ENCODE peak calls at places on chromosomes 5 and 9, in seven cellular contexts. H is GM23248, T is hepatocyte, D is cardiac muscle cell, W is AG09309, Y is pancreas, I is PC-3. A is an unnamed sample.

GRCh38 chr9:75185585-75186170 is 97.4 kb downstream of the OSTF1 start:
- DNase-seq in W (no peak), I (peak), Y (no peak), T (peak), D (peak), H (peak), A (no peak)

GRCh38 chr5:57858905-57859304 is 376.3 kb upstream of the ACTBL2 start:
- DNase-seq in W (no peak), T (no peak), H (no peak), I (no peak), Y (no peak), D (peak), A (no peak)

GRCh38 chr5:167759411-167759821 is 532.0 kb upstream of the WWC1 start:
- DNase-seq in H (peak), I (peak), D (no peak), W (peak), Y (no peak), T (peak), A (no peak)

GRCh38 chr5:32283061-32283460 is 29.7 kb downstream of the MTMR12 start:
- DNase-seq in T (no peak), H (no peak), I (no peak), Y (no peak), W (no peak), D (no peak), A (no peak)

GRCh38 chr5:6733411-6734242 is 20.4 kb downstream of the TENT4A start:
- DNase-seq in D (no peak), T (no peak), W (no peak), Y (no peak), H (peak), I (no peak), A (peak)

GRCh38 chr9:131406567-131407436 is 12.9 kb downstream of the PRRC2B start:
- DNase-seq in I (no peak), Y (no peak), T (no peak), W (no peak), H (peak), D (no peak), A (no peak)

GRCh38 chr5:58932057-58932594 is 349.3 kb downstream of the RAB3C start:
- DNase-seq in D (no peak), W (no peak), Y (no peak), H (no peak), T (no peak), I (no peak), A (no peak)

GRCh38 chr9:16679327-16679821 is 191.1 kb downstream of the BNC2 start:
- DNase-seq in T (no peak), Y (no peak), H (peak), W (no peak), I (no peak), D (no peak), A (no peak)

GRCh38 chr9:118761016-118761790 is 608.0 kb downstream of the BRINP1 start:
- DNase-seq in W (no peak), D (no peak), H (no peak), T (peak), I (no peak), Y (no peak), A (no peak)

GRCh38 chr9:4933177-4933576 is 51.9 kb upstream of the JAK2 start:
- DNase-seq in I (peak), H (peak), D (no peak), W (no peak), T (no peak), Y (no peak), A (no peak)

GRCh38 chr9:98401140-98402025 is 145.9 kb upstream of the TBC1D2 start:
- DNase-seq in I (no peak), D (no peak), T (peak), H (peak), Y (no peak), W (no peak), A (no peak)

GRCh38 chr5:27474054-27474323 is 435.6 kb upstream of the CDH9 start:
- DNase-seq in D (no peak), T (no peak), W (no peak), I (no peak), H (peak), Y (no peak), A (no peak)

GRCh38 chr5:144189800-144190429 is 19.2 kb downstream of the KCTD16 start:
- DNase-seq in D (no peak), Y (no peak), H (peak), I (peak), T (peak), W (peak), A (no peak)

GRCh38 chr5:94544031-94544650 is 74.3 kb downstream of the KIAA0825 start:
- DNase-seq in Y (no peak), W (no peak), D (no peak), H (peak), T (no peak), I (no peak), A (no peak)

GRCh38 chr9:87500491-87500890 is 2.8 kb downstream of the DAPK1 start:
- DNase-seq in D (no peak), W (no peak), T (no peak), Y (no peak), H (peak), I (no peak), A (no peak)

GRCh38 chr5:33146916-33147315 is 293.8 kb upstream of the TARS1 start:
- DNase-seq in Y (no peak), H (peak), W (no peak), I (peak), T (no peak), D (no peak), A (no peak)

GRCh38 chr5:112417931-112418358 is 1.1 kb downstream of the EPB41L4A start:
- DNase-seq in W (no peak), T (peak), D (peak), I (peak), Y (no peak), H (peak), A (no peak)

GRCh38 chr5:112511920-112512319 is 92.8 kb upstream of the EPB41L4A start:
- DNase-seq in H (no peak), D (no peak), I (no peak), T (no peak), W (no peak), Y (no peak), A (no peak)

GRCh38 chr5:160903076-160903475 is 51.1 kb upstream of the ATP10B start:
- DNase-seq in T (no peak), I (no peak), D (no peak), Y (no peak), W (no peak), H (no peak), A (no peak)

GRCh38 chr5:32551194-32551593 is 34.2 kb upstream of the SUB1 start:
- DNase-seq in T (no peak), D (no peak), W (no peak), I (no peak), Y (no peak), H (no peak), A (no peak)

GRCh38 chr9:94772654-94773303 is 46.3 kb downstream of the AOPEP start:
- DNase-seq in W (no peak), Y (no peak), H (peak), T (peak), D (no peak), I (no peak), A (no peak)

GRCh38 chr5:79513519-79514390 is at the start of gene HOMER1:
- DNase-seq in Y (peak), W (no peak), T (peak), H (peak), I (peak), D (peak), A (peak)

GRCh38 chr5:102823441-102823874 is 68.4 kb downstream of the PAM start:
- DNase-seq in H (peak), W (peak), D (no peak), I (no peak), T (peak), Y (no peak), A (peak)

GRCh38 chr9:106616946-106617345 is 246.0 kb upstream of the ZNF462 start:
- DNase-seq in I (no peak), D (no peak), W (no peak), H (no peak), Y (no peak), T (no peak), A (no peak)

GRCh38 chr9:106619211-106619610 is 243.8 kb upstream of the ZNF462 start:
- DNase-seq in H (peak), I (peak), D (no peak), W (no peak), Y (no peak), T (no peak), A (no peak)

GRCh38 chr9:106616026-106616425 is 246.9 kb upstream of the ZNF462 start:
- DNase-seq in I (no peak), W (no peak), T (no peak), H (no peak), Y (no peak), D (peak), A (no peak)

GRCh38 chr9:106613250-106613737 is 249.7 kb upstream of the ZNF462 start:
- DNase-seq in I (no peak), D (peak), T (peak), Y (no peak), W (no peak), H (no peak), A (no peak)
- H3K4me3 ChIP-seq in I (no peak), D (no peak), T (no peak), Y (no peak), W (no peak), H (no peak), A (no peak)

DNA sequence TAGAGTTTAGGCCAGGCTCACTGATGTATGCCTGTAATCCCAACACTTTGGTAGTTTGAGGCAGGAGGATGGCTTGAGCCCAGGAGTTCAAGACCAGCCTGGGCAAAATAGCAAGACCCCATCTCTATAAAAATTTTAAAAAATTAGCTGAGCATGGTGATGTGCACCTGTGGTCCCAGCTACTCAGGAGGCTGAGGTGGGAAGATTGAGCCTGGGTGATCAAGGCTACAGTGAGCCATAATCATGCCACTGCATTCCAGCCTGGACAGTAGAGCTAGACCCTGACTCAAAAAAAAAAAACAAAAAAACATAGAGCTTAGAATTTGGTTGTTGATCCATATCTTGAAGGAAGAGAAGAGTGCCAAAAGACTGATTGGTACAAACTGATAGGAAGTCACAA is 14.7 kb upstream of the CDK7 start:
- DNase-seq in T (no peak), I (no peak), H (no peak), Y (no peak), W (no peak), D (no peak), A (no peak)
- H3K4me3 ChIP-seq in T (no peak), I (no peak), H (no peak), Y (no peak), W (no peak), D (no peak), A (no peak)

DNA sequence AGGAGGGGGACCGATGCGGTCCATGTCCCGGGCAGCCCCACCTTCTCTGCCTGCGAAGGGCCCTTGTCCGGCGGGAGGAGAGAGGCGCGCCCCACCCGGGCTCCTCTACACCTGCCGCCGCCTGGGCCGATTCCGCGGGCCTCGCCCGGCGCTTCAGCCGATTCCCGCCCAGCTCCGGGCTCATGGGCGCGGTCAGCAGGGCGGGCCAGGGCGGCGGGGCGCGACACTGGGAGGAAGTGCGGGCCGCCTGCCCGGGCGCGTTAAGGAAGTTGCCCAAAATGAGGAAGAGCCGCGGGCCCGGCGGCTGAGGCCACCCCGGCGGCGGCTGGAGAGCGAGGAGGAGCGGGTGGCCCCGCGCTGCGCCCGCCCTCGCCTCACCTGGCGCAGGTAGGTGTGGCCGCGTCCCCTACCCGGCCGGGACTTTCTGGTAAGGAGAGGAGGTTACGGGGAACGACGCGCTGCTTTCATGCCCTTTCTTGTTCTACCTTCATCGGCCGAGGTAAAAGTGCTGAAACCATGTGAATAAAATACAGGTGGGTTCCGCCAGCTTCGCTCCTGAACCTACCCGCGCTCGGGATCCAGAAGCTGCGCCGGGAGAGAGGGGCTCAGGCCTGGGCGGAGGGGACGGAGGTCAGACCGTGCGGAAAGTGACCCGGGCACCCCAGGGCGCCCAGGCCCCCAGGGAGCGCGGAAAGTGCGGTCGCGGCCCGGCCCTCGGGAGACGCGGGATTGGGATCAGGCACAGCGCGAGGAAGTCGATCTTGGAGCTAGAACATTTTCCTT is at the start of gene SYK:
- DNase-seq in Y (peak), T (peak), W (no peak), I (peak), D (peak), H (no peak), A (no peak)
- H3K4me3 ChIP-seq in Y (peak), T (peak), W (no peak), I (peak), D (peak), H (no peak), A (no peak)

GRCh38 chr5:7851240-7851592 is 283 bp upstream of the CFAP90 start:
- DNase-seq in I (no peak), H (no peak), W (no peak), Y (no peak), T (no peak), D (no peak), A (no peak)

GRCh38 chr5:7849531-7850240 is 1.2 kb downstream of the CFAP90 start:
- DNase-seq in T (peak), H (peak), Y (peak), I (no peak), D (peak), W (no peak), A (no peak)

GRCh38 chr5:7851617-7852289 is 820 bp upstream of the CFAP90 start:
- DNase-seq in Y (peak), H (no peak), W (no peak), I (no peak), T (no peak), D (no peak), A (no peak)

GRCh38 chr5:7850533-7851239 is at the start of gene CFAP90:
- DNase-seq in I (peak), T (peak), W (no peak), Y (peak), H (peak), D (peak), A (no peak)

GRCh38 chr5:7850241-7850532 is 746 bp downstream of the CFAP90 start:
- DNase-seq in I (no peak), W (no peak), H (no peak), D (no peak), Y (peak), T (peak), A (no peak)
- H3K4me3 ChIP-seq in I (no peak), W (no peak), H (no peak), D (peak), Y (peak), T (peak), A (peak)